ENCODE peak calls at places on chromosomes 7 and 10, in eight cellular contexts. J is activated CD4-positive, alpha-beta memory T cell treated with anti-CD3 and anti-CD28 coated beads for 36 hours; Z is MM.1S; U is T-cell; P is aorta; F is right atrium auricular region; W is dermis blood vessel endothelial cell; B is tibial artery. Y is an unnamed sample.
A peak's percentile ranks its signal among the peaks of the same experiment; 100 is the strongest.

GRCh38 chr7:148277042-148277660 is 313.4 kb upstream of the C7orf33 start:
- DNase-seq in P (no peak), W (no peak), B (no peak), U (no peak), Z (no peak), F (no peak), J (no peak), Y (no peak)

GRCh38 chr7:46152671-46153070 is 231.6 kb upstream of the IGFBP3 start:
- DNase-seq in J (no peak), W (no peak), Z (peak; percentile 70), B (no peak), P (no peak), U (no peak), F (no peak), Y (no peak)

GRCh38 chr7:104650991-104651680 is 322.7 kb downstream of the LHFPL3 start:
- DNase-seq in Z (no peak), U (no peak), B (no peak), F (no peak), W (no peak), J (no peak), P (no peak), Y (no peak)

GRCh38 chr7:46939558-46939957 is 642.4 kb downstream of the TNS3 start:
- DNase-seq in Z (no peak), U (no peak), B (no peak), F (no peak), P (no peak), J (no peak), W (no peak), Y (no peak)

GRCh38 chr10:86285136-86285790 is 81.3 kb downstream of the GRID1 start:
- DNase-seq in U (no peak), J (no peak), Z (no peak), F (peak; percentile 51), P (no peak), W (no peak), B (peak; percentile 42), Y (no peak)

GRCh38 chr7:80967536-80968297 is 48.9 kb upstream of the SEMA3C start:
- DNase-seq in Z (no peak), P (no peak), J (no peak), B (no peak), W (no peak), F (no peak), U (no peak), Y (no peak)

GRCh38 chr10:91549296-91549695 is 83.6 kb downstream of the PPP1R3C start:
- DNase-seq in F (no peak), U (no peak), P (no peak), B (no peak), J (no peak), Z (no peak), W (no peak), Y (no peak)

GRCh38 chr10:93437000-93437945 is 44.9 kb downstream of the MYOF start:
- DNase-seq in Z (no peak), U (no peak), B (peak; percentile 94), W (peak; percentile 98), P (peak; percentile 92), J (no peak), F (peak; percentile 93), Y (peak; percentile 87)

GRCh38 chr10:6501931-6502330 is 78.1 kb downstream of the PRKCQ start:
- DNase-seq in U (no peak), F (no peak), J (no peak), Z (no peak), W (no peak), P (no peak), B (no peak), Y (no peak)

GRCh38 chr7:129799350-129799955 is 153.3 kb downstream of the UBE2H start:
- DNase-seq in U (no peak), J (no peak), P (peak; percentile 44), B (no peak), F (no peak), W (no peak), Z (no peak), Y (no peak)

GRCh38 chr7:16040381-16040780 is 353.9 kb upstream of the MEOX2 start:
- DNase-seq in F (no peak), W (no peak), B (no peak), P (no peak), U (no peak), J (no peak), Z (no peak), Y (no peak)

GRCh38 chr10:107971973-107972372 is 807.5 kb upstream of the SORCS1 start:
- DNase-seq in W (no peak), Z (no peak), P (no peak), F (no peak), B (no peak), J (no peak), U (no peak), Y (no peak)

GRCh38 chr7:138477081-138477578 is 17.1 kb downstream of the TRIM24 start:
- DNase-seq in P (no peak), F (no peak), B (no peak), W (no peak), U (no peak), Z (no peak), J (no peak), Y (no peak)

GRCh38 chr7:6218324-6218723 is 54.1 kb downstream of the CYTH3 start:
- DNase-seq in B (no peak), W (no peak), U (no peak), Z (no peak), J (no peak), F (no peak), P (no peak), Y (no peak)

GRCh38 chr7:91424372-91424771 is 160.1 kb downstream of the FZD1 start:
- DNase-seq in J (no peak), P (no peak), F (no peak), W (peak; percentile 5), U (no peak), Z (no peak), B (no peak), Y (no peak)

GRCh38 chr7:45699726-45700390 is 125.7 kb downstream of the ADCY1 start:
- DNase-seq in W (no peak), B (peak; percentile 48), Z (no peak), J (no peak), P (no peak), F (peak; percentile 58), U (no peak), Y (peak; percentile 80)

GRCh38 chr7:117097860-117098259 is 144.6 kb downstream of the ST7 start:
- DNase-seq in W (no peak), Z (no peak), U (no peak), B (no peak), F (no peak), P (no peak), J (no peak), Y (no peak)

GRCh38 chr7:132500727-132501410 is 75.4 kb downstream of the PLXNA4 start:
- DNase-seq in P (peak; percentile 86), Z (no peak), B (peak; percentile 83), U (no peak), W (peak; percentile 93), F (peak; percentile 93), J (no peak), Y (no peak)

GRCh38 chr7:44801890-44802289 is 5.4 kb downstream of the PPIA start:
- DNase-seq in Z (no peak), J (no peak), W (no peak), U (no peak), P (no peak), F (no peak), B (no peak), Y (no peak)

GRCh38 chr10:71878327-71879034 is 27.4 kb upstream of the PSAP start:
- DNase-seq in J (no peak), U (no peak), P (no peak), Z (no peak), W (no peak), F (no peak), B (no peak), Y (no peak)

GRCh38 chr10:17038627-17039026 is 91.0 kb downstream of the CUBN start:
- DNase-seq in Z (no peak), F (peak; percentile 86), W (no peak), B (peak; percentile 84), U (no peak), P (no peak), J (no peak), Y (peak; percentile 81)

GRCh38 chr10:43925793-43926192 is 277.1 kb upstream of the ZNF32 start:
- DNase-seq in W (no peak), P (no peak), U (no peak), J (no peak), F (no peak), B (no peak), Z (no peak), Y (peak; percentile 34)

GRCh38 chr10:103661951-103662405 is 168.5 kb downstream of the NEURL1 start:
- DNase-seq in B (no peak), U (no peak), W (no peak), J (no peak), Z (no peak), F (no peak), P (no peak), Y (no peak)

GRCh38 chr10:85105614-85106013 is 777.2 kb downstream of the CCSER2 start:
- DNase-seq in Z (no peak), B (no peak), F (no peak), P (no peak), W (no peak), J (no peak), U (no peak), Y (no peak)

GRCh38 chr7:151081170-151082101 is 827 bp upstream of the FASTK start:
- DNase-seq in P (peak; percentile 85), Z (no peak), W (peak; percentile 42), J (no peak), F (no peak), U (no peak), B (peak; percentile 80), Y (no peak)

Y was measured in lower leg skin.